ENCODE peak calls at places on chromosome 6, in eight cellular contexts. E is HEK293T; F is neural progenitor cell; S is activated T-helper 1 cell treated with anti-CD3 and anti-CD28 coated beads, Interleukin-2, amount 50 U/mL, for 16 hours; I is A172; M is ovary; J is cardiac muscle cell; D is Peyer's patch. H is an unnamed sample.

GRCh38 chr6:149840345-149841075 is 23.6 kb downstream of the LRP11 start:
- DNase-seq in E (peak; percentile 71), F (peak; percentile 56), S (no peak), I (peak; percentile 69), M (peak; percentile 45), J (peak; percentile 16), D (peak; percentile 73), H (peak; percentile 86)

GRCh38 chr6:1015819-1016218 is 296.1 kb upstream of the FOXQ1 start:
- DNase-seq in E (peak; percentile 45), F (peak; percentile 18), S (no peak), I (no peak), M (no peak), J (peak; percentile 17), D (no peak), H (no peak)

GRCh38 chr6:127637830-127638229 is 60.9 kb downstream of the C6orf58 start:
- DNase-seq in E (no peak), F (no peak), S (no peak), I (no peak), M (no peak), J (no peak), D (no peak), H (no peak)

GRCh38 chr6:75693534-75693933 is 55.5 kb upstream of the MYO6 start:
- DNase-seq in E (no peak), F (no peak), S (no peak), I (no peak), M (no peak), J (no peak), D (no peak), H (no peak)

GRCh38 chr6:155530219-155530834 is 74.7 kb upstream of the NOX3 start:
- DNase-seq in E (peak; percentile 50), F (peak; percentile 33), S (no peak), I (peak; percentile 34), M (no peak), J (peak; percentile 30), D (no peak), H (peak; percentile 7)

GRCh38 chr6:22132662-22133061 is 164.2 kb downstream of the PRL start:
- DNase-seq in E (no peak), F (no peak), S (no peak), I (no peak), M (no peak), J (no peak), D (no peak), H (no peak)

GRCh38 chr6:116369540-116370327 is 1.0 kb upstream of the DSE start:
- DNase-seq in E (peak; percentile 14), F (no peak), S (no peak), I (no peak), M (no peak), J (no peak), D (no peak), H (peak; percentile 31)

GRCh38 chr6:151209071-151209831 is 30.5 kb upstream of the AKAP12 start:
- DNase-seq in E (no peak), F (no peak), S (no peak), I (peak; percentile 44), M (no peak), J (peak; percentile 80), D (no peak), H (no peak)

GRCh38 chr6:84356907-84357306 is 129.5 kb upstream of the CEP162 start:
- DNase-seq in E (no peak), F (no peak), S (no peak), I (no peak), M (no peak), J (no peak), D (no peak), H (no peak)

GRCh38 chr6:141398954-141399353 is 733.8 kb upstream of the GJE1 start:
- DNase-seq in E (no peak), F (no peak), S (no peak), I (no peak), M (no peak), J (no peak), D (no peak), H (no peak)

H was measured in H7.